ENCODE peak calls at places on chromosomes 13 and 19, in four cellular contexts. One of them, this sample, is unnamed.

GRCh38 chr13:113059891-113060290 is 45.7 kb upstream of the F7 start:
- DNase-seq in MV-4-11: no peak
- DNase-seq in nucleus accumbens: no peak
- DNase-seq in RCC 7860: no peak
- DNase-seq in this sample: no peak

GRCh38 chr19:54339646-54340358 is 840 bp upstream of the LILRA4 start:
- DNase-seq in MV-4-11: peak
- DNase-seq in nucleus accumbens: no peak
- DNase-seq in RCC 7860: no peak
- DNase-seq in this sample: no peak

GRCh38 chr19:51111606-51112005 is 3.4 kb upstream of the CTU1 start:
- DNase-seq in MV-4-11: no peak
- DNase-seq in nucleus accumbens: no peak
- DNase-seq in RCC 7860: no peak
- DNase-seq in this sample: no peak

GRCh38 chr19:688992-689391 is 6.3 kb downstream of the PRSS57 start:
- DNase-seq in MV-4-11: no peak
- DNase-seq in nucleus accumbens: no peak
- DNase-seq in RCC 7860: no peak
- DNase-seq in this sample: no peak

GRCh38 chr19:50695251-50696064 is 24.1 kb downstream of the SHANK1 start:
- DNase-seq in MV-4-11: no peak
- DNase-seq in nucleus accumbens: no peak
- DNase-seq in RCC 7860: no peak
- DNase-seq in this sample: no peak

GRCh38 chr13:80133631-80134083 is 207.3 kb downstream of the SPRY2 start:
- DNase-seq in MV-4-11: no peak
- DNase-seq in nucleus accumbens: no peak
- DNase-seq in RCC 7860: no peak
- DNase-seq in this sample: no peak

GRCh38 chr13:32200741-32201140 is 114.4 kb downstream of the ZAR1L start:
- DNase-seq in MV-4-11: no peak
- DNase-seq in nucleus accumbens: no peak
- DNase-seq in RCC 7860: no peak
- DNase-seq in this sample: no peak

GRCh38 chr13:111119966-111120365 is 4.9 kb downstream of the ARHGEF7 start:
- DNase-seq in MV-4-11: no peak
- DNase-seq in nucleus accumbens: no peak
- DNase-seq in RCC 7860: no peak
- DNase-seq in this sample: no peak

GRCh38 chr13:112658807-112659206 is 31.0 kb upstream of the ATP11A start:
- DNase-seq in MV-4-11: no peak
- DNase-seq in nucleus accumbens: no peak
- DNase-seq in RCC 7860: no peak
- DNase-seq in this sample: no peak

GRCh38 chr13:35941374-35941773 is 189.8 kb downstream of the DCLK1 start:
- DNase-seq in MV-4-11: no peak
- DNase-seq in nucleus accumbens: no peak
- DNase-seq in RCC 7860: no peak
- DNase-seq in this sample: no peak

GRCh38 chr19:15195381-15195964 is 5.3 kb downstream of the NOTCH3 start:
- DNase-seq in MV-4-11: peak
- DNase-seq in nucleus accumbens: no peak
- DNase-seq in RCC 7860: no peak
- DNase-seq in this sample: peak

GRCh38 chr13:67238277-67238859 is 8.2 kb upstream of the PCDH9 start:
- DNase-seq in MV-4-11: peak
- DNase-seq in nucleus accumbens: no peak
- DNase-seq in RCC 7860: peak
- DNase-seq in this sample: peak

GRCh38 chr13:73938375-73939070 is 195.7 kb downstream of the KLF12 start:
- DNase-seq in MV-4-11: no peak
- DNase-seq in nucleus accumbens: no peak
- DNase-seq in RCC 7860: peak
- DNase-seq in this sample: peak

GRCh38 chr13:20721454-20722357 is 18.2 kb downstream of the IL17D start:
- DNase-seq in MV-4-11: no peak
- DNase-seq in nucleus accumbens: peak
- DNase-seq in RCC 7860: no peak
- DNase-seq in this sample: no peak

GRCh38 chr13:45194081-45194939 is 6.5 kb downstream of the KCTD4 start:
- DNase-seq in MV-4-11: peak
- DNase-seq in nucleus accumbens: peak
- DNase-seq in RCC 7860: peak
- DNase-seq in this sample: peak

GRCh38 chr13:110698689-110699088 is 7.2 kb downstream of the CARS2 start:
- DNase-seq in MV-4-11: no peak
- DNase-seq in nucleus accumbens: no peak
- DNase-seq in RCC 7860: no peak
- DNase-seq in this sample: no peak

GRCh38 chr19:55545913-55546495 is 661 bp upstream of the SBK3 start:
- DNase-seq in MV-4-11: no peak
- DNase-seq in nucleus accumbens: no peak
- DNase-seq in RCC 7860: no peak
- DNase-seq in this sample: no peak

GRCh38 chr19:5031231-5032100 is 62.6 kb downstream of the KDM4B start:
- DNase-seq in MV-4-11: peak
- DNase-seq in nucleus accumbens: peak
- DNase-seq in RCC 7860: peak
- DNase-seq in this sample: peak

GRCh38 chr19:50554212-50554611 is 14.0 kb downstream of the LRRC4B start:
- DNase-seq in MV-4-11: no peak
- DNase-seq in nucleus accumbens: no peak
- DNase-seq in RCC 7860: no peak
- DNase-seq in this sample: no peak

GRCh38 chr13:108214511-108215383 is 589 bp downstream of the LIG4 start:
- DNase-seq in MV-4-11: no peak
- DNase-seq in nucleus accumbens: no peak
- DNase-seq in RCC 7860: no peak
- DNase-seq in this sample: no peak

GRCh38 chr19:52211926-52212571 is 22.2 kb downstream of the PPP2R1A start:
- DNase-seq in MV-4-11: no peak
- DNase-seq in nucleus accumbens: no peak
- DNase-seq in RCC 7860: no peak
- DNase-seq in this sample: no peak

GRCh38 chr19:58395220-58395978 is at the start of gene RNF225:
- DNase-seq in MV-4-11: no peak
- DNase-seq in nucleus accumbens: no peak
- DNase-seq in RCC 7860: peak
- DNase-seq in this sample: no peak

This sample was measured in Caki2.